ENCODE peak calls at places on chromosomes 5 and 9, in five cellular contexts. A is endothelial cell of umbilical vein, F is ovary, X is breast epithelium, N is testis. Z is an unnamed sample.

GRCh38 chr5:926416-927171 is 33.9 kb downstream of the TRIP13 start:
- DNase-seq in X (no peak), F (no peak), N (peak; percentile 51), A (peak; percentile 38), Z (no peak)

GRCh38 chr9:136545966-136546696 is at the start of gene NOTCH1:
- DNase-seq in A (peak; percentile 88), F (peak; percentile 87), N (peak; percentile 86), X (peak; percentile 92), Z (peak; percentile 99)

GRCh38 chr5:52947851-52948250 is 41.3 kb upstream of the ITGA2 start:
- DNase-seq in X (no peak), A (no peak), F (no peak), N (no peak), Z (no peak)

GRCh38 chr9:22683393-22684075 is 236.9 kb downstream of the DMRTA1 start:
- DNase-seq in X (no peak), F (no peak), N (no peak), A (no peak), Z (peak; percentile 9)

GRCh38 chr5:118791986-118792734 is 196.2 kb downstream of the DTWD2 start:
- DNase-seq in F (no peak), N (peak; percentile 64), A (peak; percentile 66), X (no peak), Z (peak; percentile 32)

GRCh38 chr9:79917417-79917816 is 345.7 kb downstream of the TLE4 start:
- DNase-seq in F (no peak), A (no peak), N (no peak), X (no peak), Z (no peak)

GRCh38 chr5:39506216-39506615 is 81.4 kb upstream of the DAB2 start:
- DNase-seq in X (no peak), F (no peak), N (peak; percentile 16), A (no peak), Z (no peak)

GRCh38 chr5:67875637-67876036 is 339.9 kb upstream of the PIK3R1 start:
- DNase-seq in A (no peak), N (no peak), X (no peak), F (no peak), Z (no peak)

GRCh38 chr9:136619742-136620440 is 42.8 kb upstream of the EGFL7 start:
- DNase-seq in A (no peak), N (peak; percentile 66), X (no peak), F (no peak), Z (no peak)

GRCh38 chr9:79023134-79023577 is 548.6 kb upstream of the TLE4 start:
- DNase-seq in X (no peak), N (no peak), F (no peak), A (peak; percentile 79), Z (peak; percentile 66)

GRCh38 chr5:157718529-157718928 is 12.7 kb upstream of the THG1L start:
- DNase-seq in A (peak; percentile 78), X (no peak), F (no peak), N (no peak), Z (no peak)

GRCh38 chr5:177086918-177087706 is 397 bp downstream of the FGFR4 start:
- DNase-seq in X (no peak), N (no peak), A (peak; percentile 39), F (no peak), Z (no peak)

GRCh38 chr9:92963831-92964606 is 16.7 kb downstream of the FGD3 start:
- DNase-seq in X (peak; percentile 45), A (no peak), N (no peak), F (no peak), Z (no peak)

GRCh38 chr5:109865636-109866035 is 175.9 kb downstream of the MAN2A1 start:
- DNase-seq in F (no peak), X (no peak), N (no peak), A (peak; percentile 96), Z (peak; percentile 38)

GRCh38 chr9:4738866-4739586 is 2.0 kb downstream of the AK3 start:
- DNase-seq in A (no peak), X (no peak), N (no peak), F (no peak), Z (no peak)

GRCh38 chr9:110687497-110687896 is 18.9 kb downstream of the MUSK start:
- DNase-seq in A (no peak), N (no peak), X (no peak), F (no peak), Z (no peak)

GRCh38 chr5:41083306-41083705 is 12.2 kb upstream of the MROH2B start:
- DNase-seq in N (no peak), A (no peak), X (no peak), F (no peak), Z (no peak)

GRCh38 chr5:16916262-16916878 is 19.7 kb downstream of the MYO10 start:
- DNase-seq in A (peak; percentile 93), N (no peak), F (no peak), X (no peak), Z (peak; percentile 76)

GRCh38 chr5:127324756-127325155 is 34.2 kb downstream of the MEGF10 start:
- DNase-seq in F (no peak), N (no peak), X (no peak), A (no peak), Z (no peak)

DNA sequence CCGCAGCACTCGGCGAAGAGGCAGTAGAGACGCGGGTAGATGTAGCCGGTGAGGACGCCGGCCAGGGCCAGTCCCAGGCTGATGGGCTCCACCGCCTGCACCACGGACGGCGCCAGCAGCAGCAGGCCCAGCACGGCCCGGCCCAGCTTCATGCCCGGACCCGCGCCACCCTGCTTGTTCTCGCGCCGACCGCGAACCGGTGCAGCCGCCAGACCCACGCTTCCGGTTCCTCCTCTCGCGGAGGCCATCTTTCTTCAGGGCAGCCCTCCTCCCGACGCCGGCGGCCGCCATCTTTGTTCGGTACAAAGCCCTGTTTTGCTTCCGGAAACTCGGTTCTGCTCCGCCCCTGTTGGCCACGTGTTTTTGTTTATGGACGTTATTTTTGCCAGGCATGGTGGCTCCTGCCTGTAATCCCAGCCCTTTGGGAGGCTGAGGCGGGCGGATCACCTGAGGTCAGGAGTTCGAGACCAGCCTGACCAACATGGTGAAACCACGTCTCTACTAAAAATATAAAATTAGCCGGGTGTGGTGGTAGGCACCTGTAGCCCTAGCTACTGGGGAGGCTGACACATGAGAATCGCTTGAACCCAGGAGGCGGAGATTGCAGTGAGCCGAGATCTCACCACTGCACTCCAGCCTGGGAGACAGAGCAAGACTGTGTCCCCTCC is at the start of gene TOR1A:
- DNase-seq in X (peak; percentile 96), N (peak; percentile 96), F (peak; percentile 94), A (peak; percentile 95), Z (peak; percentile 54)
- TF ChIP-seq POLR2A in X (peak; percentile 24), N (no peak), F (peak; percentile 24), A (peak; percentile 90), Z (peak; percentile 82)

GRCh38 chr9:131732061-131732526 is 7.8 kb downstream of the RAPGEF1 start:
- DNase-seq in N (no peak), A (peak; percentile 23), X (no peak), F (no peak), Z (no peak)
- TF ChIP-seq POLR2A in N (no peak), A (no peak), X (no peak), F (no peak), Z (no peak)

DNA sequence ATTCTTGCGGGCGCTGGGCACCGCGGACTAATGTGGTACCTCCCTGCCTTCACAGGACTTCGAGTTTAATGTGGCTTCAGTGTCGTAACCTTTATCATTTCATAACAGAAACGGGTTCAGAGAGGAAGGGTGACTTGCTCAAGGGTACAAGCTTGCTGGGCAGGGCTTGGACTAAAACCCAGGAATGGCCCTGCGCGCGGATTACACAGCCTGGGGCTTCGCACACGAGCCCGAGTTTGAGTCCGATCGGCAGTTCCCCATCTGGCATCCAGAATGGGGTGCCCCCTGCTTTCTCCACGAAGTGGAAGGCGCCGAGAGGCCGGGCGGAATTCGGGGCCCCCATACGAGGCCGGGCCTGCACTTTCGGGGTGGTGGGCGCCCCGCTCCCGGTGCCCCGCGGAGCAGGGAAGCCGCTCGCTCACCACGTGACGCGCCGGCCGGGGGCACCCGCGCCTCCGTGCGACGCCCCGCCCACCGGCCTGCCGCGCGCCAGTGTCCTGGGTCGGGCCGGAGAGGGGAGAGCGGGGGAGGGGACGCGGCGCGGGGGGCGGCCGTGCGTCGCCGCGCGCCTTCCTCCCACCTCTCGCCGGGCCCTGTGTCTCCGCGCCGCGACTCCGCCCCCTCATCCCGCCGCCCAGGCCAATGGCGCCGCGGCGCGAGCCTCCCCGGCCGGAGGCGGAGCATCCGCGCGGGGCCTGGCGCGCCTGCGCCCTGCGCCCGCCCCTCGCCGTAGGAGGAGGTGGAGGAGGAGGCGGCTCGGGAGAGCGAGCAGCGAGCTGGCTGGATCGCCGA is at the start of gene SET:
- DNase-seq in N (peak; percentile 94), X (peak; percentile 88), A (peak; percentile 94), F (peak; percentile 97), Z (peak; percentile 100)
- TF ChIP-seq POLR2A in N (peak; percentile 80), X (no peak), A (no peak), F (peak; percentile 94), Z (peak; percentile 91)

DNA sequence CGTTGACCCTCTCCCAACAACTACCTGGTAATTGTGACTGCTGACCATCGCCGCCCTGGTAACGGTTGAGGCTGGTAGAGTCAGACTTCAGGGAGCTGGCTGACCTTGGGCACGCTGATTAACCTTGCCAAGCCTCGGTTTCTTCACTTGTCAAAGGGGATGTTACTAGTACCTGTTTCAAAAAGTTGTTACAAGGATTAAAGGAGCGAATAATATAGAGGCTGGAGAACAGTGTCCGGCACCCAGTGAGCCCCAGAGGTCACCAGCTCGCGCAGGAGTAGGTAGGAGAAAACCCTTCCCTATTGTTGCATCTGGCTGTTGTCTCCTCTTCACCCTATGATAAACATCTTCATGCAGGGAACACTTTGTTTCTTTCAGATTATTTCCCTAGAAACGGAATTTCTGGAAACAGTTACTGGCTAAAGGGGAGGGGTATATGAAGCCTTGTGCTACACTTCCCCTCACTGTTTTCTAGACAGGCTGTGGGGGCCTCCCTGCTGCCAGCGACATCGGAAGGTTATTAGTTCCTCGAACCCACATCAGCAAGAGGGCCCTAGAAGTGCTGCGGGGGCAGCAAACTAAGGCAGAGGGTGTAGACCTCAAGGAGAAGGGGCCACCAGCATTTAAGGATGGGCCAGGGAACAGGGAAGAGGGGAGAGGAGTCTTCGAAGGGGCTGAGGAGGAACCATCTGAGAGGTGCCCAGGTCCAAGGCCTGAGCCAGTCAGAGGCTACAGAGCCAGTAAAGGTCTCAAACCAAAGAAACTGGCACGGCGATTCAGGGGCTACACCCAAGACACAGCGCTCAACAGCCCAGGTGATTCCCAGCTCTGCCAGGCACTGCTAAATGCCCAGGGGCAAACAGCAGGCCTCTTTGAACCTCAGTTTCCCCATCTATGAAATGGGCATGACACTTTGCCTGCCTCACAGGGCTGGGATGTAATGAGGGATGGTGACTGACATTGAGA is 37.6 kb downstream of the HRH2 start:
- DNase-seq in A (no peak), F (no peak), X (no peak), N (no peak), Z (no peak)
- TF ChIP-seq POLR2A in A (no peak), F (no peak), X (no peak), N (no peak), Z (no peak)

GRCh38 chr9:32552172-32552872 is at the start of the genes SMIM27 and TOPORS:
- DNase-seq in A (peak; percentile 92), N (peak; percentile 94), X (peak; percentile 86), F (peak; percentile 92), Z (peak; percentile 49)
- TF ChIP-seq POLR2A in A (peak; percentile 88), N (peak; percentile 76), X (peak; percentile 62), F (peak; percentile 83), Z (peak; percentile 54)

DNA sequence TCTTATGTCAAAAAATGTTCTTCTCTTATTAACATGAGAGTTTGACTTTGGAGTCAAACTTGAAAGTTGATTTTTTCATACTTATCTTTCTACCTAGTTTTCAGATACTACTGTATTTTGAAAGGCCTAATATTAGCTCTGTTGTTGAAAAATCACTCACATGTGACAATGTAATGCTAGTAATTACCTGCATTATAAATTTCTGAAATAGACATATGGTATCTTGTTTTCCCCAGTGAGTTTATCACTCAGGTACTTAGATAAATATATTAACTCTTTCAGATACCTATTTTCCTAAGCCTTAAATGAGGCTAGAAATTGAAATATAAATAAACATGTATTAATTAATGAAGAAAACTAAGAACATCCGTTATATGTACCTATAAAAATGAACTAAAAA is 2089.3 kb downstream of the MAT2B start:
- DNase-seq in X (no peak), N (no peak), F (no peak), A (no peak), Z (no peak)
- TF ChIP-seq POLR2A in X (no peak), N (no peak), F (no peak), A (no peak), Z (no peak)